ENCODE peak calls at places on chromosomes 6 and 20, in four cellular contexts. One of them, this sample, is unnamed.

GRCh38 chr6:143128346-143129015 is 67.8 kb downstream of the AIG1 start:
- DNase-seq in neural crest cell: no peak
- DNase-seq in NAMALWA: no peak
- DNase-seq in fibroblast of the conjunctiva: no peak
- DNase-seq in this sample: no peak

GRCh38 chr20:22690000-22690399 is 105.6 kb upstream of the FOXA2 start:
- DNase-seq in neural crest cell: no peak
- DNase-seq in NAMALWA: no peak
- DNase-seq in fibroblast of the conjunctiva: no peak
- DNase-seq in this sample: no peak

GRCh38 chr6:45997875-45998506 is 17.7 kb downstream of the CLIC5 start:
- DNase-seq in neural crest cell: no peak
- DNase-seq in NAMALWA: no peak
- DNase-seq in fibroblast of the conjunctiva: no peak
- DNase-seq in this sample: no peak

GRCh38 chr20:8722277-8722928 is 346.5 kb upstream of the PLCB4 start:
- DNase-seq in neural crest cell: peak; percentile 46
- DNase-seq in NAMALWA: peak; percentile 81
- DNase-seq in fibroblast of the conjunctiva: peak; percentile 53
- DNase-seq in this sample: peak; percentile 81

GRCh38 chr6:144158133-144158532 is 7.8 kb downstream of the STX11 start:
- DNase-seq in neural crest cell: no peak
- DNase-seq in NAMALWA: no peak
- DNase-seq in fibroblast of the conjunctiva: no peak
- DNase-seq in this sample: peak; percentile 46

GRCh38 chr6:121756643-121757042 is 321.2 kb downstream of the GJA1 start:
- DNase-seq in neural crest cell: no peak
- DNase-seq in NAMALWA: no peak
- DNase-seq in fibroblast of the conjunctiva: peak; percentile 13
- DNase-seq in this sample: no peak

GRCh38 chr6:43972915-43973304 is 154.3 kb downstream of the MRPL14 start:
- DNase-seq in neural crest cell: no peak
- DNase-seq in NAMALWA: no peak
- DNase-seq in fibroblast of the conjunctiva: peak; percentile 90
- DNase-seq in this sample: no peak

GRCh38 chr6:170149681-170150589 is 140.9 kb downstream of the DLL1 start:
- DNase-seq in neural crest cell: no peak
- DNase-seq in NAMALWA: no peak
- DNase-seq in fibroblast of the conjunctiva: no peak
- DNase-seq in this sample: no peak

GRCh38 chr6:150373260-150373701 is 4.5 kb downstream of the IYD start:
- DNase-seq in neural crest cell: no peak
- DNase-seq in NAMALWA: no peak
- DNase-seq in fibroblast of the conjunctiva: peak; percentile 36
- DNase-seq in this sample: no peak